ENCODE peak calls at places on chromosomes 12 and 14, in five cellular contexts. E is IMR-90, H is lower lobe of right lung, U is astrocyte of the spinal cord, G is neural crest cell. A is an unnamed sample.

GRCh38 chr14:98909251-98909944 is 362.6 kb downstream of the BCL11B start:
- DNase-seq in E (no peak), H (no peak), U (peak), G (no peak), A (no peak)

GRCh38 chr12:7374423-7375144 is 69.4 kb downstream of the CD163L1 start:
- DNase-seq in E (peak), H (peak), U (peak), G (no peak), A (peak)

GRCh38 chr14:61337893-61338292 is 16.5 kb downstream of the PRKCH start:
- DNase-seq in E (no peak), H (no peak), U (no peak), G (no peak), A (no peak)

GRCh38 chr12:100267603-100268281 is 765 bp downstream of the SCYL2 start:
- DNase-seq in E (peak), H (no peak), U (peak), G (no peak), A (no peak)

GRCh38 chr12:15268927-15269552 is 47.8 kb upstream of the RERG start:
- DNase-seq in E (peak), H (no peak), U (peak), G (peak), A (peak)

GRCh38 chr12:103705927-103706326 is 118.9 kb downstream of the STAB2 start:
- DNase-seq in E (no peak), H (no peak), U (no peak), G (no peak), A (no peak)

GRCh38 chr12:27048822-27049752 is 26.7 kb downstream of the MED21 start:
- DNase-seq in E (peak), H (no peak), U (peak), G (no peak), A (no peak)

GRCh38 chr12:56947633-56948535 is 9.5 kb downstream of the RDH16 start:
- DNase-seq in E (no peak), H (no peak), U (no peak), G (no peak), A (no peak)

GRCh38 chr14:24110060-24110459 is 4.5 kb upstream of the DCAF11 start:
- DNase-seq in E (no peak), H (peak), U (no peak), G (no peak), A (no peak)

GRCh38 chr12:123232472-123232806 is 502 bp downstream of the MPHOSPH9 start:
- DNase-seq in E (no peak), H (no peak), U (no peak), G (no peak), A (no peak)

GRCh38 chr14:102993523-102993922 is 63.8 kb downstream of the CDC42BPB start:
- DNase-seq in E (peak), H (no peak), U (peak), G (no peak), A (no peak)

GRCh38 chr14:36604757-36605505 is 22.5 kb upstream of the NKX2-8 start:
- DNase-seq in E (peak), H (no peak), U (peak), G (peak), A (peak)

GRCh38 chr14:37559386-37559785 is 35.7 kb downstream of the FOXA1 start:
- DNase-seq in E (peak), H (no peak), U (peak), G (no peak), A (no peak)

GRCh38 chr14:93960774-93961438 is 15.5 kb downstream of the ASB2 start:
- DNase-seq in E (no peak), H (no peak), U (no peak), G (no peak), A (no peak)

GRCh38 chr14:75126121-75126544 is 715 bp downstream of the NEK9 start:
- DNase-seq in E (no peak), H (no peak), U (peak), G (no peak), A (no peak)

GRCh38 chr14:22433059-22433458 is 156.0 kb downstream of the DAD1 start:
- DNase-seq in E (no peak), H (no peak), U (no peak), G (no peak), A (no peak)

GRCh38 chr14:59032821-59033220 is 155.6 kb upstream of the DAAM1 start:
- DNase-seq in E (no peak), H (no peak), U (no peak), G (no peak), A (no peak)

GRCh38 chr12:1993871-1994371 is 10.3 kb downstream of the DCP1B start:
- DNase-seq in E (peak), H (no peak), U (peak), G (no peak), A (no peak)

GRCh38 chr14:30655124-30655523 is 33.0 kb downstream of the SCFD1 start:
- DNase-seq in E (peak), H (no peak), U (peak), G (no peak), A (no peak)

GRCh38 chr12:53623986-53624385 is 2.2 kb downstream of the ATF7 start:
- DNase-seq in E (peak), H (no peak), U (peak), G (no peak), A (no peak)

GRCh38 chr14:22814945-22815713 is at the start of gene SLC7A7:
- DNase-seq in E (no peak), H (no peak), U (no peak), G (no peak), A (no peak)

GRCh38 chr14:25014440-25014839 is 35.5 kb downstream of the STXBP6 start:
- DNase-seq in E (peak), H (no peak), U (no peak), G (no peak), A (no peak)

GRCh38 chr14:73776194-73776537 is 62.0 kb upstream of the PNMA1 start:
- DNase-seq in E (no peak), H (no peak), U (no peak), G (no peak), A (no peak)

GRCh38 chr12:106282457-106283097 is 20.0 kb upstream of the TCP11L2 start:
- DNase-seq in E (peak), H (peak), U (peak), G (peak), A (peak)

GRCh38 chr12:8038659-8039114 is 6.2 kb downstream of the FOXJ2 start:
- DNase-seq in E (peak), H (peak), U (peak), G (no peak), A (peak)

GRCh38 chr14:99234982-99235491 is 37.0 kb downstream of the BCL11B start:
- DNase-seq in E (no peak), H (no peak), U (no peak), G (peak), A (peak)

DNA sequence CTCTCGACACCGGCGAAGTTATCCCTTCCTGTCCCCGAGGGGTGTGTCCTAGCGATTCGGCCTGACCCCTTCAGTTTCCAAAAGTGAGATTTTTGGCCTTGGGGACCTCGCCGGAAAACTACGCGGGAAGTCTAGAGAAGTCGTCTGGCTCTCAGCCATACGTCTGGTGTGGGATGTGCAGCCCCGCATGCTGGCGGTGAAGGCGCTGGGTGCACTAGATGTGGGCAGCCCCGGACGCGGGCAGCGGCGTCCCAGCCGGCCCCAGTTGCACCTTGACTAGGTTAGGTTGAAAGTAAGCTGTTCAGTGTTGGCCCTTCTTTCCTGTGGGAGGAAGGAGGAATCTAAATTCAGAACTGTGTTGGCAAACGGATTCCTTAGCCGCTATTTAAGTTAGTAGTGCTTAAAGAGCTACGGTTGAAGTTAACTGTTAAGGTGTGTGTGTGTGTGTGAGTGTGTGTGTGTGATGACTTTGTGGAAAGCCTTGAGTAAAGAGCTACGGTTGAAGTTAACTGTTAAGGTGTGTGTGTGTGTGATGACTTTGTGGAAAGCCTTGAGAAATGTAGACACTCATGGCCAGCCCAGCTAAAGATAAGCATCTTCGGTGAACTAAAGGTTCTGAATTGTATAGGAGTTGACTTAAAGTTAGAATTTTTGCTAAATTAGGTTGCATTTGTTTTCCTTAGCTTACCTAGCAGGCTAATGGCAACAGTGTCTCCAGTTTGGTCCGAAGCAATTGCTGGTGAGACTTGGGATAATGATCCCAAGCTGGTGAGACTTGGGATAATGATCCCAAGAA is 1.2 kb downstream of the KTN1 start:
- DNase-seq in E (no peak), H (peak), U (peak), G (peak), A (peak)
- TF ChIP-seq CTCF in E (no peak), H (no peak), U (no peak), G (peak), A (no peak)

GRCh38 chr12:17264603-17265002 is 658.6 kb upstream of the LMO3 start:
- DNase-seq in E (no peak), H (no peak), U (no peak), G (no peak), A (no peak)

DNA sequence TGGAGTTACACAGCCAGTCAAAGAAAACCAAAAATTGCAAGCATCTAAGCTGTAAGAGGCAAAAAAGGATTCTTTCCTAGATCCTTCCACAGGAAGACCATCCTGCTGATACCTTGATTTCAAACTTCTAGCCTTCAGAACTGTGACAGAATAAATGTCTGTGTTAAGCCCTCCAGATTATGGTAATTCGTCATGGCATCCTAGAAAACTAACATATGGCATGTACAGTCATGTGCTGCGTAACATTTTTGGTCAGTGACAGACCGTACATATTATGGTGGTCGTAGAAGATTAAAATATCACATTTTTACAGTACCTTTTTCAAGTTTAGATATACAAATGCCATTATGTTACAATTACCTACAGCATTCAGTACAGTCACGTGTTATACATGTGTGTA is 660.9 kb upstream of the LMO3 start:
- DNase-seq in E (no peak), H (no peak), U (no peak), G (no peak), A (no peak)
- TF ChIP-seq CTCF in E (no peak), H (no peak), U (no peak), G (no peak), A (no peak)

GRCh38 chr12:30968211-30968610 is 41.7 kb downstream of the TSPAN11 start:
- DNase-seq in E (no peak), H (no peak), U (no peak), G (no peak), A (no peak)

GRCh38 chr12:30963709-30964564 is 37.4 kb downstream of the TSPAN11 start:
- DNase-seq in E (no peak), H (no peak), U (no peak), G (no peak), A (no peak)

GRCh38 chr12:30964896-30965612 is 38.5 kb downstream of the TSPAN11 start:
- DNase-seq in E (no peak), H (no peak), U (no peak), G (no peak), A (no peak)

GRCh38 chr12:30967026-30967425 is 40.5 kb downstream of the TSPAN11 start:
- DNase-seq in E (no peak), H (no peak), U (no peak), G (no peak), A (no peak)

GRCh38 chr12:30965613-30965985 is 39.1 kb downstream of the TSPAN11 start:
- DNase-seq in E (no peak), H (no peak), U (no peak), G (no peak), A (no peak)
- TF ChIP-seq CTCF in E (peak), H (no peak), U (peak), G (peak), A (no peak)

GRCh38 chr12:4526923-4527546 is 11.7 kb upstream of the RAD51AP1 start:
- DNase-seq in E (peak), H (no peak), U (peak), G (no peak), A (no peak)
- TF ChIP-seq CTCF in E (peak), H (peak), U (peak), G (peak), A (peak)

DNA sequence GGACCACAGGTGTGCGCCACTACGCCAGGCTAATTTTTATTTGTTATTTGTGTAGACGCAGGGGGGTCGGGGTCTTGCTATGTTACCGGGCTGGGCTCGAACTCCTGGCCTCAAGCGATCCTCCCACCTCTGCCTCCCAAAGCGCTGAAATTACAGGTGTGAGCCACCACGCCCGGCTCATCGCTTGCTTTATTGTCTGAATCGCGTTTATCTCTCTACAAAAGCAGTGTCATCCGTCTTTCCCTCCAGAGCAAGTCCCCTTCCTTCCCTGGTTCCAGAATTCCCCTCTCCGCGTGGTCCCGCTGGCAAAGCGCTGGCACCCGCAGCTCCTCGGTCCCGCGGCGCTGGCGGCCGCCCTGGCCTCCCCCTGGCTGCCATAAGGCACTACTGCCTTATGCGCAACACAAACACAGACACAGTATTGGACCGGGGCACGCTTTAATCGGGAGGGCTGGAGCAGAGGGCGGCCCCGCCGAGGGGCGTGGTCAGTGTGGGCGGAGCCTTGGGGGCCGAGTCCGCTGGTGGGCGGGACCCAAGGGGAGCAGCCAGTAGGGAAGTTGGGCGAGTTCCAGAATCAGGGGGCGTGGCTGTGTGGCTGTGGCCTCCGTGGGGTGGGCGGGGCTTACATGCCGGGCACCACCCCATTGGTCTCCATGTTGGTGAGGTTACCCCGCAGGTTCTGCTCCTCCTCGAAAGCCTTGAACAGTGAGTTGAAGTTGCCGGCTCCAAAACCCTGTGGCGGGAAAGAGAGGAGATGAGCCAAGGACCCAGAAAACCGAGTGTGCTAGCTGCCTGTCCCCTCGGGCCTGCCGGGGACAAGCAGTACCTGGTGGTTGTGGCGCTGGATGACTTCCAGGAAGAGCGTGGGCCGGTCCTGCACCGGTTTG is 19.3 kb downstream of the HPD start:
- DNase-seq in E (peak), H (peak), U (peak), G (peak), A (peak)
- TF ChIP-seq CTCF in E (peak), H (peak), U (peak), G (peak), A (peak)

A was measured in nephron progenitor cell.